ENCODE peak calls at places on chromosomes 11 and 22, in nine cellular contexts. One of them, this sample, is unnamed. For H3K4me1, the result is how much of the 10 kb centered on the place peaks cover.

GRCh38 chr11:33227578-33228261 is 29.5 kb upstream of the HIPK3 start:
- DNase-seq in GM12878: no peak
- DNase-seq in lung: no peak
- DNase-seq in spleen: no peak
- DNase-seq in CD8-positive, alpha-beta memory T cell: no peak
- DNase-seq in Peyer's patch: no peak
- DNase-seq in colonic mucosa: no peak
- DNase-seq in neuronal stem cell: no peak
- DNase-seq in OCI-LY7: no peak
- DNase-seq in this sample: no peak

GRCh38 chr11:45332486-45332934 is 46.4 kb upstream of the SYT13 start:
- DNase-seq in GM12878: no peak
- DNase-seq in lung: no peak
- DNase-seq in spleen: no peak
- DNase-seq in CD8-positive, alpha-beta memory T cell: peak
- DNase-seq in Peyer's patch: peak
- DNase-seq in colonic mucosa: peak
- DNase-seq in neuronal stem cell: peak
- DNase-seq in OCI-LY7: peak
- DNase-seq in this sample: peak

GRCh38 chr11:35344990-35345655 is 74.2 kb downstream of the SLC1A2 start:
- DNase-seq in GM12878: no peak
- DNase-seq in lung: peak
- DNase-seq in spleen: peak
- DNase-seq in CD8-positive, alpha-beta memory T cell: no peak
- DNase-seq in Peyer's patch: no peak
- DNase-seq in colonic mucosa: no peak
- DNase-seq in neuronal stem cell: no peak
- DNase-seq in OCI-LY7: no peak
- DNase-seq in this sample: no peak

GRCh38 chr11:128853556-128853955 is 13.5 kb downstream of the KCNJ1 start:
- DNase-seq in GM12878: no peak
- DNase-seq in lung: no peak
- DNase-seq in spleen: no peak
- DNase-seq in CD8-positive, alpha-beta memory T cell: no peak
- DNase-seq in Peyer's patch: no peak
- DNase-seq in colonic mucosa: no peak
- DNase-seq in neuronal stem cell: no peak
- DNase-seq in OCI-LY7: no peak
- DNase-seq in this sample: no peak

GRCh38 chr22:49090853-49091135 is 736.9 kb downstream of the BRD1 start:
- DNase-seq in GM12878: no peak
- DNase-seq in lung: no peak
- DNase-seq in spleen: peak
- DNase-seq in CD8-positive, alpha-beta memory T cell: no peak
- DNase-seq in Peyer's patch: no peak
- DNase-seq in colonic mucosa: no peak
- DNase-seq in neuronal stem cell: no peak
- DNase-seq in OCI-LY7: no peak
- DNase-seq in this sample: no peak

GRCh38 chr11:48013269-48013901 is 33.0 kb downstream of the PTPRJ start:
- DNase-seq in GM12878: no peak
- DNase-seq in lung: peak
- DNase-seq in spleen: peak
- DNase-seq in CD8-positive, alpha-beta memory T cell: peak
- DNase-seq in Peyer's patch: peak
- DNase-seq in colonic mucosa: peak
- DNase-seq in neuronal stem cell: no peak
- DNase-seq in OCI-LY7: peak
- DNase-seq in this sample: no peak

GRCh38 chr22:29152045-29152380 is 53.7 kb upstream of the EMID1 start:
- DNase-seq in GM12878: no peak
- DNase-seq in lung: no peak
- DNase-seq in spleen: no peak
- DNase-seq in CD8-positive, alpha-beta memory T cell: no peak
- DNase-seq in Peyer's patch: no peak
- DNase-seq in colonic mucosa: no peak
- DNase-seq in neuronal stem cell: no peak
- DNase-seq in OCI-LY7: no peak
- DNase-seq in this sample: no peak

GRCh38 chr11:115682901-115683300 is 178.7 kb upstream of the CADM1 start:
- DNase-seq in GM12878: no peak
- DNase-seq in lung: no peak
- DNase-seq in spleen: no peak
- DNase-seq in CD8-positive, alpha-beta memory T cell: no peak
- DNase-seq in Peyer's patch: no peak
- DNase-seq in colonic mucosa: no peak
- DNase-seq in neuronal stem cell: no peak
- DNase-seq in OCI-LY7: no peak
- DNase-seq in this sample: no peak

GRCh38 chr11:75011357-75011756 is 22.6 kb downstream of the NEU3 start:
- DNase-seq in GM12878: no peak
- DNase-seq in lung: no peak
- DNase-seq in spleen: no peak
- DNase-seq in CD8-positive, alpha-beta memory T cell: no peak
- DNase-seq in Peyer's patch: no peak
- DNase-seq in colonic mucosa: no peak
- DNase-seq in neuronal stem cell: no peak
- DNase-seq in OCI-LY7: no peak
- DNase-seq in this sample: no peak

GRCh38 chr22:43004362-43005035 is 10.4 kb downstream of the PACSIN2 start:
- DNase-seq in GM12878: no peak
- DNase-seq in lung: no peak
- DNase-seq in spleen: peak
- DNase-seq in CD8-positive, alpha-beta memory T cell: no peak
- DNase-seq in Peyer's patch: peak
- DNase-seq in colonic mucosa: peak
- DNase-seq in neuronal stem cell: no peak
- DNase-seq in OCI-LY7: no peak
- DNase-seq in this sample: no peak

GRCh38 chr22:50104149-50104548 is 14.3 kb downstream of the MOV10L1 start:
- DNase-seq in GM12878: no peak
- DNase-seq in lung: no peak
- DNase-seq in spleen: no peak
- DNase-seq in CD8-positive, alpha-beta memory T cell: no peak
- DNase-seq in Peyer's patch: no peak
- DNase-seq in colonic mucosa: no peak
- DNase-seq in neuronal stem cell: no peak
- DNase-seq in OCI-LY7: peak
- DNase-seq in this sample: no peak

GRCh38 chr11:64077607-64078006 is 41.9 kb downstream of the FLRT1 start:
- DNase-seq in GM12878: no peak
- DNase-seq in lung: no peak
- DNase-seq in spleen: no peak
- DNase-seq in CD8-positive, alpha-beta memory T cell: no peak
- DNase-seq in Peyer's patch: no peak
- DNase-seq in colonic mucosa: no peak
- DNase-seq in neuronal stem cell: no peak
- DNase-seq in OCI-LY7: no peak
- DNase-seq in this sample: no peak

GRCh38 chr22:28560005-28560742 is 119.5 kb downstream of the TTC28 start:
- DNase-seq in GM12878: no peak
- DNase-seq in lung: no peak
- DNase-seq in spleen: no peak
- DNase-seq in CD8-positive, alpha-beta memory T cell: no peak
- DNase-seq in Peyer's patch: no peak
- DNase-seq in colonic mucosa: no peak
- DNase-seq in neuronal stem cell: no peak
- DNase-seq in OCI-LY7: no peak
- DNase-seq in this sample: no peak

GRCh38 chr11:8566613-8567210 is 27.3 kb downstream of the STK33 start:
- DNase-seq in GM12878: peak
- DNase-seq in lung: no peak
- DNase-seq in spleen: no peak
- DNase-seq in CD8-positive, alpha-beta memory T cell: no peak
- DNase-seq in Peyer's patch: no peak
- DNase-seq in colonic mucosa: no peak
- DNase-seq in neuronal stem cell: peak
- DNase-seq in OCI-LY7: peak
- DNase-seq in this sample: peak

GRCh38 chr22:30309981-30310672 is 16.6 kb downstream of the TBC1D10A start:
- DNase-seq in GM12878: peak
- DNase-seq in lung: peak
- DNase-seq in spleen: no peak
- DNase-seq in CD8-positive, alpha-beta memory T cell: no peak
- DNase-seq in Peyer's patch: peak
- DNase-seq in colonic mucosa: peak
- DNase-seq in neuronal stem cell: no peak
- DNase-seq in OCI-LY7: peak
- DNase-seq in this sample: no peak

GRCh38 chr11:3994030-3994640 is 100.5 kb upstream of the RRM1 start:
- DNase-seq in GM12878: no peak
- DNase-seq in lung: no peak
- DNase-seq in spleen: no peak
- DNase-seq in CD8-positive, alpha-beta memory T cell: no peak
- DNase-seq in Peyer's patch: no peak
- DNase-seq in colonic mucosa: no peak
- DNase-seq in neuronal stem cell: no peak
- DNase-seq in OCI-LY7: no peak
- DNase-seq in this sample: no peak

GRCh38 chr22:38843201-38843715 is 570 bp downstream of the NPTXR start:
- DNase-seq in GM12878: no peak
- DNase-seq in lung: no peak
- DNase-seq in spleen: peak
- DNase-seq in CD8-positive, alpha-beta memory T cell: peak
- DNase-seq in Peyer's patch: peak
- DNase-seq in colonic mucosa: no peak
- DNase-seq in neuronal stem cell: peak
- DNase-seq in OCI-LY7: no peak
- DNase-seq in this sample: peak

GRCh38 chr22:50525991-50526848 is 822 bp upstream of the SCO2 start:
- DNase-seq in GM12878: no peak
- DNase-seq in lung: peak
- DNase-seq in spleen: peak
- DNase-seq in CD8-positive, alpha-beta memory T cell: peak
- DNase-seq in Peyer's patch: peak
- DNase-seq in colonic mucosa: peak
- DNase-seq in neuronal stem cell: peak
- DNase-seq in OCI-LY7: peak
- DNase-seq in this sample: peak

GRCh38 chr11:116190861-116191260 is 581.9 kb downstream of the BUD13 start:
- DNase-seq in GM12878: no peak
- DNase-seq in lung: no peak
- DNase-seq in spleen: peak
- DNase-seq in CD8-positive, alpha-beta memory T cell: no peak
- DNase-seq in Peyer's patch: no peak
- DNase-seq in colonic mucosa: no peak
- DNase-seq in neuronal stem cell: no peak
- DNase-seq in OCI-LY7: no peak
- DNase-seq in this sample: no peak

GRCh38 chr22:32720924-32721323 is 80.6 kb upstream of the TIMP3 start:
- DNase-seq in GM12878: no peak
- DNase-seq in lung: no peak
- DNase-seq in spleen: no peak
- DNase-seq in CD8-positive, alpha-beta memory T cell: no peak
- DNase-seq in Peyer's patch: no peak
- DNase-seq in colonic mucosa: no peak
- DNase-seq in neuronal stem cell: no peak
- DNase-seq in OCI-LY7: no peak
- DNase-seq in this sample: no peak

GRCh38 chr11:76885390-76886097 is 24.8 kb downstream of the ACER3 start:
- DNase-seq in GM12878: no peak
- DNase-seq in lung: peak
- DNase-seq in spleen: no peak
- DNase-seq in CD8-positive, alpha-beta memory T cell: no peak
- DNase-seq in Peyer's patch: no peak
- DNase-seq in colonic mucosa: no peak
- DNase-seq in neuronal stem cell: no peak
- DNase-seq in OCI-LY7: no peak
- DNase-seq in this sample: no peak

GRCh38 chr11:63262562-63262961 is 19.2 kb upstream of the SLC22A25 start:
- DNase-seq in GM12878: no peak
- DNase-seq in lung: no peak
- DNase-seq in spleen: no peak
- DNase-seq in CD8-positive, alpha-beta memory T cell: no peak
- DNase-seq in Peyer's patch: no peak
- DNase-seq in colonic mucosa: no peak
- DNase-seq in neuronal stem cell: no peak
- DNase-seq in OCI-LY7: no peak
- DNase-seq in this sample: no peak

GRCh38 chr11:102494216-102494615 is 36.3 kb downstream of the MMP7 start:
- DNase-seq in GM12878: no peak
- DNase-seq in lung: no peak
- DNase-seq in spleen: no peak
- DNase-seq in CD8-positive, alpha-beta memory T cell: no peak
- DNase-seq in Peyer's patch: peak
- DNase-seq in colonic mucosa: peak
- DNase-seq in neuronal stem cell: no peak
- DNase-seq in OCI-LY7: no peak
- DNase-seq in this sample: no peak

GRCh38 chr22:20268289-20268349 is at the start of gene RTN4R:
- DNase-seq in GM12878: no peak
- DNase-seq in lung: no peak
- DNase-seq in spleen: no peak
- DNase-seq in CD8-positive, alpha-beta memory T cell: no peak
- DNase-seq in Peyer's patch: no peak
- DNase-seq in colonic mucosa: no peak
- DNase-seq in neuronal stem cell: no peak
- DNase-seq in OCI-LY7: no peak
- DNase-seq in this sample: no peak
- H3K4me3 ChIP-seq in GM12878: no peak
- H3K4me3 ChIP-seq in lung: peak
- H3K4me3 ChIP-seq in spleen: peak
- H3K4me3 ChIP-seq in CD8-positive, alpha-beta memory T cell: peak
- H3K4me3 ChIP-seq in Peyer's patch: peak
- H3K4me3 ChIP-seq in colonic mucosa: peak
- H3K4me3 ChIP-seq in neuronal stem cell: peak
- H3K4me3 ChIP-seq in OCI-LY7: peak
- H3K4me3 ChIP-seq in this sample: peak

GRCh38 chr22:36341640-36342041 is 46.1 kb downstream of the MYH9 start:
- DNase-seq in GM12878: no peak
- DNase-seq in lung: no peak
- DNase-seq in spleen: no peak
- DNase-seq in CD8-positive, alpha-beta memory T cell: no peak
- DNase-seq in Peyer's patch: no peak
- DNase-seq in colonic mucosa: no peak
- DNase-seq in neuronal stem cell: no peak
- DNase-seq in OCI-LY7: no peak
- DNase-seq in this sample: no peak
- H3K4me1 ChIP-seq in GM12878: under half
- H3K4me1 ChIP-seq in lung: under half
- H3K4me1 ChIP-seq in spleen: half or more
- H3K4me1 ChIP-seq in CD8-positive, alpha-beta memory T cell: half or more
- H3K4me1 ChIP-seq in Peyer's patch: half or more
- H3K4me1 ChIP-seq in colonic mucosa: under half
- H3K4me1 ChIP-seq in neuronal stem cell: under half
- H3K4me1 ChIP-seq in OCI-LY7: under half
- H3K4me1 ChIP-seq in this sample: under half

GRCh38 chr22:45934659-45935341 is 42.2 kb downstream of the WNT7B start:
- DNase-seq in GM12878: no peak
- DNase-seq in lung: peak
- DNase-seq in spleen: no peak
- DNase-seq in CD8-positive, alpha-beta memory T cell: no peak
- DNase-seq in Peyer's patch: no peak
- DNase-seq in colonic mucosa: no peak
- DNase-seq in neuronal stem cell: no peak
- DNase-seq in OCI-LY7: no peak
- DNase-seq in this sample: no peak
- H3K4me3 ChIP-seq in GM12878: no peak
- H3K4me3 ChIP-seq in lung: no peak
- H3K4me3 ChIP-seq in spleen: no peak
- H3K4me3 ChIP-seq in CD8-positive, alpha-beta memory T cell: no peak
- H3K4me3 ChIP-seq in Peyer's patch: no peak
- H3K4me3 ChIP-seq in colonic mucosa: no peak
- H3K4me3 ChIP-seq in neuronal stem cell: no peak
- H3K4me3 ChIP-seq in OCI-LY7: no peak
- H3K4me3 ChIP-seq in this sample: no peak

GRCh38 chr11:132878111-132878510 is 654.2 kb downstream of the OPCML start:
- DNase-seq in GM12878: no peak
- DNase-seq in lung: no peak
- DNase-seq in spleen: no peak
- DNase-seq in CD8-positive, alpha-beta memory T cell: no peak
- DNase-seq in Peyer's patch: no peak
- DNase-seq in colonic mucosa: no peak
- DNase-seq in neuronal stem cell: no peak
- DNase-seq in OCI-LY7: no peak
- DNase-seq in this sample: no peak
- H3K4me1 ChIP-seq in GM12878: under half
- H3K4me1 ChIP-seq in lung: under half
- H3K4me1 ChIP-seq in spleen: under half
- H3K4me1 ChIP-seq in CD8-positive, alpha-beta memory T cell: under half
- H3K4me1 ChIP-seq in Peyer's patch: under half
- H3K4me1 ChIP-seq in colonic mucosa: under half
- H3K4me1 ChIP-seq in neuronal stem cell: under half
- H3K4me1 ChIP-seq in OCI-LY7: under half
- H3K4me1 ChIP-seq in this sample: under half

This sample was measured in HAP-1.